ENCODE peak calls at places on chromosomes 6 and 20, in five cellular contexts. K, E, Y, L and W are unnamed samples.

GRCh38 chr6:166798652-166799051 is 157.7 kb downstream of the RNASET2 start:
- DNase-seq in K (no peak), E (no peak), Y (no peak), L (no peak), W (peak; percentile 15)

GRCh38 chr6:11393713-11394627 is 143.6 kb upstream of the TMEM170B start:
- DNase-seq in K (peak; percentile 3), E (no peak), Y (no peak), L (no peak), W (no peak)

GRCh38 chr20:4896971-4897497 is 104.3 kb downstream of the SLC23A2 start:
- DNase-seq in K (no peak), E (no peak), Y (no peak), L (peak; percentile 34), W (no peak)

GRCh38 chr20:9038791-9039190 is 30.1 kb upstream of the PLCB4 start:
- DNase-seq in K (peak; percentile 75), E (peak; percentile 70), Y (no peak), L (no peak), W (no peak)

GRCh38 chr6:142380626-142381025 is 78.8 kb downstream of the ADGRG6 start:
- DNase-seq in K (no peak), E (no peak), Y (no peak), L (no peak), W (no peak)

GRCh38 chr6:156538875-156539660 is 238.1 kb upstream of the ARID1B start:
- DNase-seq in K (no peak), E (no peak), Y (no peak), L (no peak), W (no peak)

GRCh38 chr20:61896058-61896961 is 169.4 kb downstream of the TAF4 start:
- DNase-seq in K (peak; percentile 28), E (no peak), Y (peak; percentile 27), L (peak; percentile 45), W (peak; percentile 31)

GRCh38 chr6:158514176-158514575 is 45.7 kb upstream of the TMEM181 start:
- DNase-seq in K (no peak), E (no peak), Y (no peak), L (peak; percentile 20), W (no peak)

GRCh38 chr6:11766589-11767450 is 11.8 kb downstream of the ADTRP start:
- DNase-seq in K (peak; percentile 98), E (peak; percentile 94), Y (no peak), L (no peak), W (no peak)

GRCh38 chr6:167409689-167410088 is 84.8 kb downstream of the TTLL2 start:
- DNase-seq in K (no peak), E (no peak), Y (no peak), L (no peak), W (no peak)

GRCh38 chr6:45500924-45501816 is 123.4 kb upstream of the SUPT3H start:
- DNase-seq in K (no peak), E (no peak), Y (no peak), L (no peak), W (no peak)

GRCh38 chr6:105814745-105815536 is 271.2 kb upstream of the PRDM1 start:
- DNase-seq in K (no peak), E (no peak), Y (no peak), L (no peak), W (no peak)

GRCh38 chr6:142885182-142885867 is 59.7 kb downstream of the HIVEP2 start:
- DNase-seq in K (peak; percentile 99), E (peak; percentile 96), Y (peak; percentile 15), L (peak; percentile 58), W (peak; percentile 58)

GRCh38 chr6:106253194-106253593 is 72.4 kb downstream of the ATG5 start:
- DNase-seq in K (peak; percentile 80), E (peak; percentile 93), Y (no peak), L (no peak), W (no peak)

GRCh38 chr6:38631186-38631783 is 8.4 kb downstream of the BTBD9 start:
- DNase-seq in K (no peak), E (no peak), Y (no peak), L (peak; percentile 2), W (no peak)

GRCh38 chr6:111549744-111550143 is 55.9 kb downstream of the TRAF3IP2 start:
- DNase-seq in K (no peak), E (no peak), Y (no peak), L (no peak), W (no peak)

GRCh38 chr6:151440930-151441329 is 11.0 kb downstream of the RMND1 start:
- DNase-seq in K (peak; percentile 50), E (no peak), Y (no peak), L (no peak), W (no peak)

GRCh38 chr6:168742146-168742782 is 301.3 kb downstream of the SMOC2 start:
- DNase-seq in K (no peak), E (no peak), Y (no peak), L (no peak), W (no peak)

GRCh38 chr6:163438298-163438939 is 23.9 kb downstream of the QKI start:
- DNase-seq in K (peak; percentile 27), E (no peak), Y (no peak), L (no peak), W (no peak)

GRCh38 chr6:105995403-105995699 is 90.8 kb upstream of the PRDM1 start:
- DNase-seq in K (peak; percentile 17), E (no peak), Y (no peak), L (no peak), W (no peak)

GRCh38 chr6:109793793-109794192 is 102.7 kb downstream of the FIG4 start:
- DNase-seq in K (peak; percentile 98), E (peak; percentile 89), Y (peak; percentile 33), L (peak; percentile 7), W (peak; percentile 25)

GRCh38 chr6:19830171-19830570 is 7.0 kb upstream of the ID4 start:
- DNase-seq in K (peak; percentile 32), E (no peak), Y (no peak), L (no peak), W (no peak)

GRCh38 chr6:52754443-52754842 is 8.8 kb downstream of the GSTA2 start:
- DNase-seq in K (no peak), E (no peak), Y (no peak), L (no peak), W (peak; percentile 77)

GRCh38 chr6:18062733-18063132 is 59.7 kb downstream of the NHLRC1 start:
- DNase-seq in K (peak; percentile 35), E (no peak), Y (no peak), L (no peak), W (no peak)

GRCh38 chr6:20605061-20605460 is 70.8 kb downstream of the CDKAL1 start:
- DNase-seq in K (no peak), E (no peak), Y (no peak), L (no peak), W (no peak)

GRCh38 chr6:105029581-105029980 is 72.7 kb downstream of the LIN28B start:
- DNase-seq in K (no peak), E (no peak), Y (no peak), L (no peak), W (no peak)

GRCh38 chr6:11462742-11463414 is 74.7 kb upstream of the TMEM170B start:
- DNase-seq in K (peak; percentile 46), E (peak; percentile 20), Y (no peak), L (no peak), W (no peak)

GRCh38 chr6:7200598-7201443 is 93.1 kb downstream of the RREB1 start:
- DNase-seq in K (no peak), E (no peak), Y (peak; percentile 53), L (no peak), W (peak; percentile 88)